ENCODE peak calls at places on chromosome X, in six cellular contexts. D, J, H, U, C and R are unnamed samples.

GRCh38 chrX:70134116-70134477 is 850 bp downstream of the IGBP1 start:
- DNase-seq in D (no peak), J (no peak), H (no peak), U (no peak), C (no peak), R (no peak)

GRCh38 chrX:776529-777230 is 146.1 kb downstream of the SHOX start:
- DNase-seq in D (no peak), J (no peak), H (no peak), U (no peak), C (no peak), R (peak)

GRCh38 chrX:114584983-114585842 is 1.3 kb downstream of the HTR2C start:
- DNase-seq in D (no peak), J (no peak), H (no peak), U (no peak), C (no peak), R (no peak)

GRCh38 chrX:80026116-80026515 is 11.6 kb downstream of the TBX22 start:
- DNase-seq in D (no peak), J (no peak), H (no peak), U (no peak), C (no peak), R (no peak)

GRCh38 chrX:70481424-70481823 is 36.8 kb downstream of the DLG3 start:
- DNase-seq in D (no peak), J (no peak), H (no peak), U (no peak), C (no peak), R (no peak)

GRCh38 chrX:350534-351321 is 32.1 kb upstream of the GTPBP6 start:
- DNase-seq in D (no peak), J (no peak), H (peak), U (no peak), C (no peak), R (no peak)

GRCh38 chrX:129606918-129607317 is 47.8 kb downstream of the APLN start:
- DNase-seq in D (peak), J (peak), H (peak), U (peak), C (no peak), R (peak)

GRCh38 chrX:133698298-133698697 is 283.0 kb upstream of the GPC4 start:
- DNase-seq in D (no peak), J (no peak), H (no peak), U (peak), C (no peak), R (peak)

GRCh38 chrX:44669626-44670025 is 127.0 kb upstream of the FUNDC1 start:
- DNase-seq in D (no peak), J (no peak), H (no peak), U (no peak), C (no peak), R (no peak)

GRCh38 chrX:6748595-6748994 is 213.7 kb upstream of the VCX3A start:
- DNase-seq in D (no peak), J (no peak), H (no peak), U (no peak), C (no peak), R (no peak)

GRCh38 chrX:2710496-2710895 is 19.4 kb downstream of the CD99 start:
- DNase-seq in D (peak), J (peak), H (no peak), U (no peak), C (no peak), R (peak)

GRCh38 chrX:133444952-133445831 is 29.9 kb upstream of the GPC4 start:
- DNase-seq in D (no peak), J (peak), H (no peak), U (no peak), C (no peak), R (peak)

GRCh38 chrX:4944767-4945166 is 1231.3 kb upstream of the PRKX start:
- DNase-seq in D (no peak), J (no peak), H (no peak), U (no peak), C (no peak), R (no peak)

GRCh38 chrX:23515028-23515427 is 152.3 kb upstream of the PRDX4 start:
- DNase-seq in D (no peak), J (no peak), H (no peak), U (no peak), C (no peak), R (no peak)

GRCh38 chrX:154403858-154404257 is 5.2 kb downstream of the DNASE1L1 start:
- DNase-seq in D (no peak), J (no peak), H (no peak), U (no peak), C (no peak), R (no peak)

GRCh38 chrX:154404625-154405192 is 4.3 kb downstream of the DNASE1L1 start:
- DNase-seq in D (no peak), J (no peak), H (no peak), U (no peak), C (no peak), R (no peak)

GRCh38 chrX:154402622-154403127 is 4.5 kb downstream of the RPL10 start:
- DNase-seq in D (no peak), J (no peak), H (no peak), U (no peak), C (no peak), R (no peak)

GRCh38 chrX:154401918-154402621 is 3.9 kb downstream of the RPL10 start:
- DNase-seq in D (no peak), J (no peak), H (no peak), U (no peak), C (no peak), R (peak)

DNA sequence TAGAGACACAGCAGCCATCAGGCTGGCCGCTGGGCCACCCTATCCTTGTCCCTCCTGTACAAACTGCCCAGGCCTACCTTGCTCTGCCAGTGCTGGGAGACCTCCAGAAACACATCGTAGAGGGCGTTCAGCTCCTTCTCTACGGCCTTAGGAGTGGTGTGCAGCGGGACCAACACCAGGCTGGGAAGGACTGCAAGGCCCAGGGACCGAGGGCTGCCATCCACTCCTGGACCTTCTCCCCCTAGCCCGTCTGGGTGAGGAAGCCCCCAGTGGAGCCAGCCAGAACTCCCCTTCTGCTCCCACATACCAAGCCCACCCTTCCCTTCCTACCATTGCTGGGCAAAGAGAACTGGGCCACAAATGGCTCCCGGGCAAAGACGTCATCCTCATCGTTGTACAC is 5.0 kb downstream of the RPL10 start:
- DNase-seq in D (no peak), J (no peak), H (no peak), U (no peak), C (no peak), R (no peak)
- H3K27ac ChIP-seq in D (no peak), J (no peak), H (no peak), U (no peak), C (no peak), R (no peak)

GRCh38 chrX:56564182-56564885 is 907 bp downstream of the UBQLN2 start:
- DNase-seq in D (peak), J (no peak), H (peak), U (peak), C (no peak), R (peak)

GRCh38 chrX:56563231-56564116 is at the start of gene UBQLN2:
- DNase-seq in D (peak), J (no peak), H (peak), U (peak), C (peak), R (peak)

GRCh38 chrX:56569378-56570061 is 6.1 kb downstream of the UBQLN2 start:
- DNase-seq in D (no peak), J (no peak), H (no peak), U (no peak), C (no peak), R (no peak)

GRCh38 chrX:56564921-56565861 is 1.8 kb downstream of the UBQLN2 start:
- DNase-seq in D (peak), J (no peak), H (no peak), U (peak), C (no peak), R (no peak)
- H3K27ac ChIP-seq in D (peak), J (peak), H (no peak), U (peak), C (peak), R (peak)

GRCh38 chrX:37796805-37797204 is 16.9 kb downstream of the CYBB start:
- DNase-seq in D (no peak), J (no peak), H (no peak), U (no peak), C (no peak), R (no peak)
- H3K27ac ChIP-seq in D (no peak), J (no peak), H (no peak), U (no peak), C (no peak), R (no peak)

DNA sequence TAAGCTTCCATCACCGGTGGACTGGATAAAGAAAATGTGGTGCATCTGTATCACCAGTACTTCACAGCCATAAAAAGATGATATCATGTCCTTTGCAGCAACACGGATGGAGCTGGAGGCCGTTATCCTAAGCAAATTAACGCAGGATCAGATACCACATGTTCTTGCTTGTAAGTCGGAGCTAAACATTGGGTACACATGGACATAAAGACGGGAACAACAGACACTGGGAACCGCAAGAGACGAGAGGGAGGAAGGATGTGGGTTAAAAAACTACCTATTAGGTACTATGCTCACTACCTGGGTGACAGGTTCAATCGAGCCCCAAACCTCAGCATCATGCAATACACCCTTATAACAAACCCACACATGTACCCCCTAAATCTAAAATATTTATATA is 16.3 kb upstream of the IDS start:
- DNase-seq in D (peak), J (no peak), H (no peak), U (peak), C (no peak), R (no peak)
- H3K27ac ChIP-seq in D (peak), J (no peak), H (no peak), U (no peak), C (no peak), R (no peak)